ENCODE peak calls at places on chromosomes 13 and 19, in five cellular contexts. Z is CD8-positive, alpha-beta T cell; Q is thoracic aorta; Y is heart left ventricle; R is AG04450. U is an unnamed sample.

GRCh38 chr13:47019977-47020376 is 123.1 kb upstream of the HTR2A start:
- DNase-seq in Z (no peak), Q (no peak), Y (no peak), R (no peak), U (no peak)

GRCh38 chr19:38663957-38664502 is 16.6 kb downstream of the ACTN4 start:
- DNase-seq in Z (peak; percentile 35), Q (no peak), Y (peak; percentile 81), R (no peak), U (no peak)

GRCh38 chr13:42617262-42617661 is 43.3 kb downstream of the TNFSF11 start:
- DNase-seq in Z (no peak), Q (no peak), Y (no peak), R (no peak), U (peak; percentile 63)

GRCh38 chr13:25171517-25172302 is at the start of gene AMER2:
- DNase-seq in Z (no peak), Q (no peak), Y (no peak), R (no peak), U (peak; percentile 68)

GRCh38 chr19:34578751-34579150 is 97.2 kb downstream of the WTIP start:
- DNase-seq in Z (no peak), Q (no peak), Y (no peak), R (no peak), U (no peak)

GRCh38 chr19:33392341-33393285 is 19.1 kb downstream of the CEBPG start:
- DNase-seq in Z (no peak), Q (no peak), Y (peak; percentile 52), R (no peak), U (no peak)

GRCh38 chr13:102812616-102813287 is 13.8 kb downstream of the BIVM start:
- DNase-seq in Z (no peak), Q (no peak), Y (no peak), R (no peak), U (no peak)

GRCh38 chr13:45082964-45083363 is 37.3 kb upstream of the GTF2F2 start:
- DNase-seq in Z (no peak), Q (no peak), Y (no peak), R (peak; percentile 18), U (no peak)

GRCh38 chr13:51453959-51454703 is 1.3 kb upstream of the INTS6 start:
- DNase-seq in Z (no peak), Q (no peak), Y (peak; percentile 40), R (no peak), U (peak; percentile 68)

GRCh38 chr19:6018786-6019185 is 40.8 kb upstream of the RANBP3 start:
- DNase-seq in Z (peak; percentile 38), Q (no peak), Y (no peak), R (no peak), U (peak; percentile 90)

GRCh38 chr19:49456351-49456750 is 3.3 kb downstream of the ALDH16A1 start:
- DNase-seq in Z (no peak), Q (no peak), Y (no peak), R (no peak), U (no peak)

GRCh38 chr19:28519950-28520861 is 692.7 kb downstream of the UQCRFS1 start:
- DNase-seq in Z (no peak), Q (no peak), Y (no peak), R (no peak), U (no peak)

GRCh38 chr13:110318920-110319319 is 11.8 kb downstream of the COL4A2 start:
- DNase-seq in Z (no peak), Q (no peak), Y (no peak), R (no peak), U (no peak)

GRCh38 chr19:33376423-33376822 is 2.9 kb downstream of the CEBPG start:
- DNase-seq in Z (no peak), Q (peak; percentile 66), Y (peak; percentile 86), R (no peak), U (no peak)

GRCh38 chr13:44646044-44646443 is 69.9 kb upstream of the TSC22D1 start:
- DNase-seq in Z (no peak), Q (no peak), Y (no peak), R (no peak), U (no peak)

GRCh38 chr13:47066261-47066660 is 169.4 kb upstream of the HTR2A start:
- DNase-seq in Z (no peak), Q (no peak), Y (no peak), R (no peak), U (no peak)

GRCh38 chr13:19890030-19890429 is 26.6 kb upstream of the ZMYM5 start:
- DNase-seq in Z (no peak), Q (no peak), Y (no peak), R (no peak), U (no peak)

GRCh38 chr13:106680796-106681482 is 113.0 kb upstream of the ARGLU1 start:
- DNase-seq in Z (no peak), Q (no peak), Y (peak; percentile 39), R (no peak), U (peak; percentile 92)

GRCh38 chr13:97298816-97299215 is 76.7 kb downstream of the MBNL2 start:
- DNase-seq in Z (no peak), Q (no peak), Y (no peak), R (no peak), U (no peak)

GRCh38 chr13:94917814-94918213 is 205.5 kb upstream of the SOX21 start:
- DNase-seq in Z (no peak), Q (no peak), Y (no peak), R (no peak), U (peak; percentile 89)

GRCh38 chr13:96822900-96823299 is 171.4 kb downstream of the OXGR1 start:
- DNase-seq in Z (no peak), Q (no peak), Y (no peak), R (no peak), U (peak; percentile 84)

GRCh38 chr13:74158606-74159352 is 24.6 kb upstream of the KLF12 start:
- DNase-seq in Z (no peak), Q (no peak), Y (no peak), R (no peak), U (no peak)

GRCh38 chr19:14674764-14675163 is at the start of gene ADGRE3:
- DNase-seq in Z (no peak), Q (no peak), Y (no peak), R (no peak), U (no peak)
- H3K27ac ChIP-seq in Z (no peak within 1 kb of the TSS), Q (no peak within 1 kb of the TSS), Y (no peak within 1 kb of the TSS), R (no peak within 1 kb of the TSS), U (no peak within 1 kb of the TSS)

DNA sequence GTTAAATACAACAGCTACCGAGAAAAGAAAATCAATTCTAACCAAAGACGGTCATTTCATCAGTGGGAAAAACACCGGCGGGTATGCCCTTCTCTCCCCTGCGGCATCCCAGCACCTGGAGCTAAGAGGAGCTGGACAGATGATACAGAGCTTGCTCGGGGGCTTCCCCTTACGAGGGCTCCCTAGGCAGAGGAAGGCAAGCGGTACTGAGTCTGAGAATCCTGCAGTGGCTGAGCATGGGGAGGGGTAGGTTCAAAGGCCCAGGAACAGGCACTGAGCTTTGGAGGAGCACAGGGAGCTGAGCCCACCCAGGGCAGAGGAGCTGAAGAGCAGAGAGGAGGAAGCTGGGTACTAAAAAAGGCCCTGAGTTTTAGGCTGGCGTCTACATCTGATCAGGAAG is 12.7 kb downstream of the STK24 start:
- DNase-seq in Z (no peak), Q (no peak), Y (no peak), R (no peak), U (no peak)
- H3K27me3 ChIP-seq in Z (no peaks in the 10 kb centered on the region), Q (no peaks in the 10 kb centered on the region), Y (no peaks in the 10 kb centered on the region), R (no peaks in the 10 kb centered on the region), U (no peaks in the 10 kb centered on the region)

GRCh38 chr19:18593367-18594095 is 4.9 kb downstream of the REX1BD start:
- DNase-seq in Z (no peak), Q (no peak), Y (no peak), R (no peak), U (peak; percentile 85)
- H3K27ac ChIP-seq in Z (no peak overlapping the region), Q (no peak overlapping the region), Y (no peak overlapping the region), R (no peak overlapping the region), U (no peak overlapping the region)

DNA sequence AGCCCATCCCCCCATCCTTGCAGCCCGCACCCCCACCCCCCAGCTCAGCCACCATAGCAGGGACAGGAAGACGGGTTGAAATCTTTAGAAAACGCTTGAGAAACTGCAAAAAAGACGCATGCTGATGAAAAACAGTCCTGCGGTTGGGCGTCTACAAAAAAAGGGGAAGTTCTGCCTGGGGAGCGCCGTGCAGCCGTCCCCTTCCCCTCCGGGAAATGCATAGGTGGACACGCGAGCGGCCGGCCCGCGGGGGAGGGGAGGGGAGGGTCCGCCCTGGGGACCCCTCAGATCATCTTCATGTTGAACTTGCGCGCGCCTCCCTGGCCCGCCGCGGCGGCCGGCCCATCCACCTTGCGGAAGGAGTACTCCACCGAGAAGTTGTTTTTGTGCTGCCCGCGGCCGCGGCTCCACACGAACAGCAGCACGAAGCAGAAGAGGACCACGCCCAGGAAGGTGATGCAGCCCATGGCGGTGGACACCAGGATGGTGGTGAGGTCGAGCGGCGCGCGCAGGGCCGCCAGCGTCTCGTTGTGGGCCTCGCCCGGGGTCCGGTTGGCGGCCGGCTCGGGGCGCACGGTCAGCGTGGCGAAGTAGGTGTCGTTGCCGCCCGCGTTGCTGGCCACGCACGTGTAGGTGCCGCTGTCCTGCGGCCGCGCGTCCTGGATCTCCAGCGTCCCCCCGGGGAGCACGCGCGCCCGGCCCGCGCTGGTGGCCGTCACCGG is 7.9 kb upstream of the PEAK3 start:
- DNase-seq in Z (peak; percentile 67), Q (no peak), Y (peak; percentile 55), R (no peak), U (peak; percentile 70)
- H3K27me3 ChIP-seq in Z (no peaks in the 10 kb centered on the region), Q (peaks cover 7% of the 10 kb centered on the region), Y (peaks cover 55% of the 10 kb centered on the region), R (peaks cover 57% of the 10 kb centered on the region), U (peaks cover 98% of the 10 kb centered on the region)

DNA sequence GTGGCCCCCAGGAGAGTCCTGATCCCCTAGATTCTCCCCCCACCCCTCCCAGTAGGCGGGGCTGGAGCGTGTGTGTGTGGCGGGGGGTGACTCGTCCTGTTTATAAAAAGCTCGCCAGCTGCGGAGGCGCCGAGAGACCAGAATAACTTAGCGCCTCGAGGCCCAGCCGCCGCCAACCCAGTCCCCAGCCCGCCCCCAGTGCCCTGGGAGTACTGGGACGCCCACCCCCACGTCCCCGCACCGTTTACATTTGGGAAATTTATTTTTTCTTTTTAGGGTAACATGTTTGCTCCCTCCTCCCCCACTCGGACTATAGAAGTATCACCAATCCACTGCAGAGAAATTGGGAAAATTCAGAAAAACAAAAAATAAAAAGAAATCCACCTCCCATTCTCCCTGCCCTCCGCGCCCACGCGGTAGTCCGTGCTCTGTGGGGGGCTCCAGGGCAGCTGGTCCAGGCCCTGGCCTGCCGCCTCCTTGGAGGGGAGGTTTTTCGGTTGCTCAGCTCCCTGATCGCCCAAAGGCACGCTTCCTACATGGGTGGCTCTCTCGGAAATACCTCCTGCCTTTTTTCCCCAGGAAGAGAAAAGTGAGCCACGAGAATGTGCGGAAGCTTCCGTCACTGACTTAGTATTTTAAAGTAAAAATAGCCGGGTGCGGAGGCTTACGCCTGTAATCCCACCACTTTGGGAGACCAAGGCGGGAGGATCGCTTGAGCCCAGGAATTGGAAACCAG is 1.5 kb upstream of the RAB3A start:
- DNase-seq in Z (peak; percentile 60), Q (peak; percentile 72), Y (peak; percentile 95), R (peak; percentile 58), U (peak; percentile 85)
- H3K27ac ChIP-seq in Z (peak overlapping the region; percentile 52), Q (peak overlapping the region; percentile 90), Y (peak overlapping the region; percentile 100), R (peak overlapping the region; percentile 100), U (peak overlapping the region; percentile 86)

GRCh38 chr19:41922220-41922576 is 6.1 kb downstream of the ERFL start:
- DNase-seq in Z (no peak), Q (no peak), Y (no peak), R (no peak), U (no peak)
- H3K27me3 ChIP-seq in Z (no peaks in the 10 kb centered on the region), Q (peaks cover 12% of the 10 kb centered on the region), Y (peaks cover 61% of the 10 kb centered on the region), R (peaks cover 64% of the 10 kb centered on the region), U (peaks cover 98% of the 10 kb centered on the region)

GRCh38 chr19:46935066-46935663 is 74.4 kb downstream of the ARHGAP35 start:
- DNase-seq in Z (no peak), Q (no peak), Y (no peak), R (no peak), U (no peak)
- H3K27ac ChIP-seq in Z (peak overlapping the region; percentile 20), Q (no peak overlapping the region), Y (no peak overlapping the region), R (no peak overlapping the region), U (no peak overlapping the region)